ENCODE peak calls at places on chromosomes 16 and 17, in ten cellular contexts. One of them, this sample, is unnamed.

GRCh38 chr17:48612456-48612853 is 1.6 kb upstream of the HOXB7 start:
- DNase-seq in A549: no peak
- DNase-seq in ascending aorta: no peak
- DNase-seq in NB4: no peak
- DNase-seq in choroid plexus epithelial cell: no peak
- DNase-seq in transverse colon: no peak
- DNase-seq in lower leg skin: no peak
- DNase-seq in BJ: no peak
- DNase-seq in Peyer's patch: no peak
- DNase-seq in spleen: no peak
- DNase-seq in this sample: no peak

GRCh38 chr16:21984062-21984461 is 16.9 kb downstream of the PDZD9 start:
- DNase-seq in transverse colon: no peak
- DNase-seq in Peyer's patch: no peak
- DNase-seq in BJ: no peak
- DNase-seq in spleen: no peak
- DNase-seq in ascending aorta: no peak
- DNase-seq in NB4: no peak
- DNase-seq in A549: no peak
- DNase-seq in choroid plexus epithelial cell: no peak
- DNase-seq in lower leg skin: no peak
- DNase-seq in this sample: no peak

GRCh38 chr16:67342616-67343015 is 16.0 kb downstream of the LRRC36 start:
- DNase-seq in ascending aorta: no peak
- DNase-seq in lower leg skin: no peak
- DNase-seq in BJ: no peak
- DNase-seq in Peyer's patch: no peak
- DNase-seq in spleen: no peak
- DNase-seq in choroid plexus epithelial cell: no peak
- DNase-seq in A549: no peak
- DNase-seq in NB4: no peak
- DNase-seq in transverse colon: no peak
- DNase-seq in this sample: no peak

GRCh38 chr17:41537990-41538389 is 9.9 kb upstream of the KRT19 start:
- DNase-seq in Peyer's patch: no peak
- DNase-seq in A549: no peak
- DNase-seq in lower leg skin: no peak
- DNase-seq in spleen: peak; percentile 37
- DNase-seq in ascending aorta: no peak
- DNase-seq in NB4: no peak
- DNase-seq in transverse colon: no peak
- DNase-seq in BJ: no peak
- DNase-seq in choroid plexus epithelial cell: peak; percentile 58
- DNase-seq in this sample: no peak

GRCh38 chr17:7046127-7046724 is 2.3 kb upstream of the SLC16A11 start:
- DNase-seq in transverse colon: peak; percentile 95
- DNase-seq in lower leg skin: peak; percentile 86
- DNase-seq in Peyer's patch: peak; percentile 90
- DNase-seq in ascending aorta: no peak
- DNase-seq in spleen: peak; percentile 83
- DNase-seq in A549: no peak
- DNase-seq in BJ: no peak
- DNase-seq in choroid plexus epithelial cell: peak; percentile 36
- DNase-seq in NB4: no peak
- DNase-seq in this sample: no peak

GRCh38 chr16:75340715-75341500 is 89.5 kb upstream of the BCAR1 start:
- DNase-seq in transverse colon: no peak
- DNase-seq in Peyer's patch: no peak
- DNase-seq in BJ: peak; percentile 67
- DNase-seq in A549: no peak
- DNase-seq in choroid plexus epithelial cell: peak; percentile 37
- DNase-seq in NB4: no peak
- DNase-seq in lower leg skin: no peak
- DNase-seq in ascending aorta: no peak
- DNase-seq in spleen: no peak
- DNase-seq in this sample: peak; percentile 83

GRCh38 chr16:1193143-1193824 is 31.8 kb downstream of the TPSG1 start:
- DNase-seq in lower leg skin: no peak
- DNase-seq in A549: no peak
- DNase-seq in NB4: peak; percentile 17
- DNase-seq in Peyer's patch: no peak
- DNase-seq in choroid plexus epithelial cell: no peak
- DNase-seq in transverse colon: peak; percentile 24
- DNase-seq in spleen: no peak
- DNase-seq in BJ: no peak
- DNase-seq in ascending aorta: no peak
- DNase-seq in this sample: no peak

GRCh38 chr16:87233928-87234327 is 83.3 kb downstream of the C16orf95 start:
- DNase-seq in A549: no peak
- DNase-seq in choroid plexus epithelial cell: peak; percentile 82
- DNase-seq in lower leg skin: no peak
- DNase-seq in NB4: peak; percentile 65
- DNase-seq in Peyer's patch: no peak
- DNase-seq in BJ: no peak
- DNase-seq in transverse colon: no peak
- DNase-seq in ascending aorta: no peak
- DNase-seq in spleen: no peak
- DNase-seq in this sample: peak; percentile 33

DNA sequence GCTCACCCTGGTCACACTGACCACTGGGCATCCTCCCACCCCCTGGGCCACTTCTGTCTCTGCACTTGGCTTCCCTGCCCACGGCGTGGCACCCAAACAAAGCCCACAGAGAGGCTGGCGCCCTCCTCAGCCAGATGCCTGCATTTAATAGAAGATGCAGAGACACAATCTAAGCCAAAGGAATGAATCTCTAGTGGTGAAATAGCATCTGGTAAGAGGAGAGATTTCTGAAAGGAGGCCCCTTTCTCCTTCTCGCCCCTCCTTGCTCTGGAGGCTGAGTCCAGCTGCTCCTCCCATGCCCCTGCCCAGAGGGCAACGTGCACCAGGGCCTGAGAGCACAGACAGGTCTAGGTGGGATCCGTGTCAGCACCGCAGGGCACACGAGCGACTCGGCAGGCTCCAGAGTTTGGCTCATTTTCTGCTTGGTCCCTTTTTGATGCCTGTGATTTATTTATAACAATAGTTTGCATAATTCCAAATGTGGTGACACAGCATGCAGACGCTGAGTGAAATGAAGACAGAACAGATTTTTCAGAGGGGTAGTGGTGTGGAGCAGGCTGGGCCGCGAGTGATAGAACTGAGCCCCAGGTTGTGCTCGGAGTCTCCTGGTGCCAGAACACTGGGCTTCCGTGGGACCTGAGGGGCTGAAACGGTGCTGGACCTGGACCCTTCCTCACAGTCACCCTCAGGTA is 95.6 kb downstream of the METRNL start:
- DNase-seq in spleen: no peak
- DNase-seq in choroid plexus epithelial cell: no peak
- DNase-seq in A549: no peak
- DNase-seq in transverse colon: no peak
- DNase-seq in lower leg skin: peak; percentile 12
- DNase-seq in Peyer's patch: peak; percentile 39
- DNase-seq in NB4: no peak
- DNase-seq in ascending aorta: peak; percentile 56
- DNase-seq in BJ: no peak
- DNase-seq in this sample: no peak
- TF ChIP-seq CTCF in spleen: no peak
- TF ChIP-seq CTCF in choroid plexus epithelial cell: peak; percentile 1
- TF ChIP-seq CTCF in A549: peak; percentile 8
- TF ChIP-seq CTCF in transverse colon: no peak
- TF ChIP-seq CTCF in lower leg skin: no peak
- TF ChIP-seq CTCF in Peyer's patch: no peak
- TF ChIP-seq CTCF in NB4: peak; percentile 7
- TF ChIP-seq CTCF in ascending aorta: no peak
- TF ChIP-seq CTCF in BJ: peak; percentile 10
- TF ChIP-seq CTCF in this sample: no peak

DNA sequence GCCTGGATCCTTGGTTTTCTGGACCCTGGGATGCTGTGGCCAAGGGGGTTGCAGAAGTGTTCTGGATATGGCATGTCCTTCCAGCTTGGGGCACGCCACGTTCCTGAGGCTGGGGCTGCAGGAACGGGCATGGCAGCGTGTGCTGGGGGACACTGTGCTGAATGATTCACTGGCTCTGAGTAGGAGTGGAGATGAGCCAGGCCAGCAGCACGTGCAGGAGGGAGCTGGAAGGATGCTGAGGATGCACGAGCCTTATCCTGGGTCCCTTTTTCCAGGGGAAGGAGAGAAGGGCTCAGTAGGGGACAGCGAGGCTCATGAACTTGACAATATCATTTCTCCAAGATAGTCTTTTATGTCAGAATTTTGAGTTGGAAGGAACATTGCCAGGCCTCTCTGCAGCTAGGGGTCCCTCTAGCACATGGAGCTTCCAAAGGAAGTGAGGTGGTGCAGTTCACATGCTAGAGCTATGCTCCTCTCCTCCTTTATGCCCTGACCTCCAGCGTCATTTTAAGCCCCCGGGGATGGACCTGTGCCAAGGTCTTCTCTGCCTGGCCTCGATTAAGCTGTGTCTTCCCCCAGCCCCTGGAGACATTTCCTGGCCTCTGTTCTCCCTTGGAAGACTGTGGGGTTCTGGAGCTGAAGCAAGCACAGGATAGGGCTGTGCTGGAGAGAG is 125.9 kb downstream of the OR1D5 start:
- DNase-seq in choroid plexus epithelial cell: peak; percentile 23
- DNase-seq in Peyer's patch: no peak
- DNase-seq in A549: no peak
- DNase-seq in BJ: no peak
- DNase-seq in lower leg skin: no peak
- DNase-seq in spleen: no peak
- DNase-seq in NB4: no peak
- DNase-seq in transverse colon: no peak
- DNase-seq in ascending aorta: no peak
- DNase-seq in this sample: no peak
- TF ChIP-seq CTCF in choroid plexus epithelial cell: peak; percentile 54
- TF ChIP-seq CTCF in Peyer's patch: no peak
- TF ChIP-seq CTCF in A549: no peak
- TF ChIP-seq CTCF in BJ: peak; percentile 43
- TF ChIP-seq CTCF in lower leg skin: no peak
- TF ChIP-seq CTCF in spleen: no peak
- TF ChIP-seq CTCF in NB4: no peak
- TF ChIP-seq CTCF in transverse colon: no peak
- TF ChIP-seq CTCF in ascending aorta: no peak
- TF ChIP-seq CTCF in this sample: no peak

GRCh38 chr17:16506188-16506587 is 14.2 kb upstream of the LRRC75A start:
- DNase-seq in ascending aorta: no peak
- DNase-seq in spleen: no peak
- DNase-seq in lower leg skin: no peak
- DNase-seq in transverse colon: no peak
- DNase-seq in A549: no peak
- DNase-seq in BJ: no peak
- DNase-seq in Peyer's patch: no peak
- DNase-seq in choroid plexus epithelial cell: no peak
- DNase-seq in NB4: no peak
- DNase-seq in this sample: no peak
- TF ChIP-seq CTCF in ascending aorta: no peak
- TF ChIP-seq CTCF in spleen: no peak
- TF ChIP-seq CTCF in lower leg skin: no peak
- TF ChIP-seq CTCF in transverse colon: no peak
- TF ChIP-seq CTCF in A549: no peak
- TF ChIP-seq CTCF in BJ: peak; percentile 26
- TF ChIP-seq CTCF in Peyer's patch: no peak
- TF ChIP-seq CTCF in choroid plexus epithelial cell: peak; percentile 38
- TF ChIP-seq CTCF in NB4: no peak
- TF ChIP-seq CTCF in this sample: peak; percentile 18

GRCh38 chr17:4249452-4250029 is 14.2 kb downstream of the ANKFY1 start:
- DNase-seq in A549: peak; percentile 78
- DNase-seq in transverse colon: no peak
- DNase-seq in BJ: no peak
- DNase-seq in spleen: no peak
- DNase-seq in Peyer's patch: no peak
- DNase-seq in NB4: peak; percentile 48
- DNase-seq in choroid plexus epithelial cell: peak; percentile 70
- DNase-seq in ascending aorta: no peak
- DNase-seq in lower leg skin: no peak
- DNase-seq in this sample: peak; percentile 39
- TF ChIP-seq CTCF in A549: peak; percentile 62
- TF ChIP-seq CTCF in transverse colon: peak; percentile 49
- TF ChIP-seq CTCF in BJ: peak; percentile 59
- TF ChIP-seq CTCF in spleen: no peak
- TF ChIP-seq CTCF in Peyer's patch: peak; percentile 17
- TF ChIP-seq CTCF in NB4: peak; percentile 35
- TF ChIP-seq CTCF in choroid plexus epithelial cell: peak; percentile 73
- TF ChIP-seq CTCF in ascending aorta: peak; percentile 41
- TF ChIP-seq CTCF in lower leg skin: no peak
- TF ChIP-seq CTCF in this sample: peak; percentile 59

GRCh38 chr16:53159781-53160436 is 105.1 kb downstream of the CHD9 start:
- DNase-seq in spleen: no peak
- DNase-seq in A549: peak; percentile 46
- DNase-seq in BJ: no peak
- DNase-seq in Peyer's patch: no peak
- DNase-seq in lower leg skin: no peak
- DNase-seq in transverse colon: no peak
- DNase-seq in choroid plexus epithelial cell: peak; percentile 80
- DNase-seq in ascending aorta: no peak
- DNase-seq in NB4: peak; percentile 77
- DNase-seq in this sample: peak; percentile 29
- TF ChIP-seq CTCF in spleen: peak; percentile 62
- TF ChIP-seq CTCF in A549: peak; percentile 70
- TF ChIP-seq CTCF in BJ: peak; percentile 77
- TF ChIP-seq CTCF in Peyer's patch: peak; percentile 50
- TF ChIP-seq CTCF in lower leg skin: no peak
- TF ChIP-seq CTCF in transverse colon: peak; percentile 70
- TF ChIP-seq CTCF in choroid plexus epithelial cell: peak; percentile 78
- TF ChIP-seq CTCF in ascending aorta: peak; percentile 50
- TF ChIP-seq CTCF in NB4: peak; percentile 77
- TF ChIP-seq CTCF in this sample: peak; percentile 73

This sample was measured in astrocyte.